ENCODE peak calls at places on chromosome 14, in five cellular contexts. Q, K, I, O and B are unnamed samples. For H3K36me3 and H3K4me1, the result is how much of the 10 kb centered on the place peaks cover.

GRCh38 chr14:76919811-76920571 is 93.8 kb downstream of the LRRC74A start:
- DNase-seq in Q (peak), K (peak), I (no peak), O (peak), B (no peak)

GRCh38 chr14:93759781-93760307 is 28.4 kb downstream of the PRIMA1 start:
- DNase-seq in Q (no peak), K (peak), I (no peak), O (peak), B (no peak)

GRCh38 chr14:77067632-77068514 is 30.2 kb upstream of the CIPC start:
- DNase-seq in Q (peak), K (peak), I (peak), O (peak), B (peak)

GRCh38 chr14:24310666-24311604 is at the start of gene LTB4R:
- DNase-seq in Q (no peak), K (peak), I (peak), O (peak), B (peak)

GRCh38 chr14:61553730-61554641 is 141.3 kb upstream of the HIF1A start:
- DNase-seq in Q (no peak), K (no peak), I (no peak), O (no peak), B (no peak)

GRCh38 chr14:92846162-92846897 is 52.2 kb downstream of the GOLGA5 start:
- DNase-seq in Q (no peak), K (no peak), I (no peak), O (no peak), B (no peak)

GRCh38 chr14:21093769-21094681 is 4.4 kb downstream of the ZNF219 start:
- DNase-seq in Q (no peak), K (no peak), I (no peak), O (no peak), B (no peak)

GRCh38 chr14:101474563-101475467 is 86.5 kb upstream of the DIO3 start:
- DNase-seq in Q (no peak), K (peak), I (peak), O (no peak), B (no peak)

GRCh38 chr14:78933948-78934524 is 763.9 kb downstream of the NRXN3 start:
- DNase-seq in Q (no peak), K (no peak), I (no peak), O (no peak), B (no peak)

GRCh38 chr14:93944348-93945069 is 17.4 kb downstream of the FAM181A start:
- DNase-seq in Q (no peak), K (no peak), I (no peak), O (peak), B (no peak)

GRCh38 chr14:92613008-92613658 is 99.6 kb downstream of the RIN3 start:
- DNase-seq in Q (peak), K (peak), I (no peak), O (no peak), B (peak)

GRCh38 chr14:61482348-61483206 is 161.2 kb downstream of the PRKCH start:
- DNase-seq in Q (no peak), K (no peak), I (no peak), O (no peak), B (no peak)

GRCh38 chr14:93832076-93832475 is 43.8 kb upstream of the PRIMA1 start:
- DNase-seq in Q (no peak), K (no peak), I (no peak), O (no peak), B (no peak)

GRCh38 chr14:75751291-75751690 is 90.2 kb downstream of the TTLL5 start:
- DNase-seq in Q (no peak), K (no peak), I (no peak), O (no peak), B (no peak)

DNA sequence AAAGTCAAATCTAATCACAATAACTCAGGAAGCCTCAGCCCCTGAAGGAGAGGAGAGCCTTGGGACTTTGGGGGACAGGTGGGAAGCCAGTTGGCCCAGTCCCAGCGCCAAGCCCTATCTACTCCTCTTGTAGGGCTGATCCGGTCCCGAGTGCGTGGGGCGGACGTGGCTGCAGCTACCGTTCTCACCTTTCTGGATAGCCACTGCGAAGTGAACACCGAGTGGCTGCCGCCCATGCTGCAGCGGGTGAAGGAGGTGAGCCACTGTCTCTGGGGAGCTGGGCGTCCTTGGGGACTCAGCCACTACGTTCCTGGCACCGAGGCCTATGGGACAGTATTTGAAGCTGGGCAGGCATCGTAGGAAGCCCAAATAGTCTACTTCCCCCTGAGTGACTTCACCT is 68.4 kb downstream of the GALNT16 start:
- DNase-seq in Q (no peak), K (no peak), I (peak), O (no peak), B (no peak)
- H3K36me3 ChIP-seq in Q (under half), K (under half), I (under half), O (under half), B (under half)

DNA sequence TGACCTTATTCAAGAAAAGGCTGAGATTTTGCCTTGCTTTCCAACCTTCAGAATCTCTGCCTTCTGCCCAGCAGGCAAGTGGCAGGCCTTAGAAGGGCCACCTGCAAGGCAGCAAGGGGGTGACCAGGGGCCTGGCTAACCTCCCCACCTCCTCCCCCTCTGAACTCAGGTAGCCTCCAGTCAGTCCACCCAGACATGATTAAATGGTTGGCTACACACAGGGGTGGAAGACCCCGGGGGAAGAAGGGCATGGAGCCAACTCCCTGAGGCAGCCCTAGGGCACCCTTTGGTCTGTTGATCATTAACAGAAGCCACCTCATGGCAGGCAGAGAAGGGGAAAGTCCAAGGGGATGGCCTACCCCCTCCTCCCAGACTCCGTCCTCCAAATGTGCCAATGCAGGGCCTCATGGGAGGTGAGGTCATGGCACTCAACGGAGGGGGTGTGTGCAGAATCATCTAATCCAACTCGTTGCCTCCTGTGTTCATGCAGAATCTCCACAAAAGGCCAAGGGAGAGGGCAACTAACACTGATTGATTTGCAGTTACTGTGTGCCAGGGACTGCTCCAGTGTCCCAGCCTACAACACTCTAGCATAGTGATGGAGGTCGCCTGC is 8.5 kb downstream of the ZFP36L1 start:
- DNase-seq in Q (no peak), K (peak), I (peak), O (peak), B (no peak)
- H3K4me1 ChIP-seq in Q (under half), K (half or more), I (half or more), O (under half), B (half or more)

DNA sequence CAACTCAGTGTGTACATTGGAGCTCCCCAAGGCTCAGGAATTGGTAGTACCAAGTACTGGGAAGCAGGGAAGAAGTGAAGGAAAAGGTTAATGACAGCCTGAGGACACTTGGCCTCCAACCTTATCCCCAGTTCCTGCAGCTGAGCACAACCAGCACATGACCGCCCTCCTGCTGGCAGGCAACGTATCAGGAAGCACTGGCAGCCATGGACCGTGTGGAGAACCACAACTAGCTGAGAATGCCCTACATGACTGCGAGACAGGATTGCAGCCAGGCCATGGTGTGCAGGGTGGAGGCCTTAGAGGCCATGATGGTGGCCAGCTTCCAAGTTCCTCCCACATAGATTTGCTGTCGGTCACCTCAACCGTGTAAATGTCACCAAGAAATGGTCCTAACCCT is 26.8 kb downstream of the PYGL start:
- DNase-seq in Q (no peak), K (no peak), I (no peak), O (no peak), B (no peak)
- H3K36me3 ChIP-seq in Q (under half), K (under half), I (under half), O (half or more), B (under half)

GRCh38 chr14:104642540-104642868 is 37.9 kb upstream of the TMEM179 start:
- DNase-seq in Q (no peak), K (no peak), I (no peak), O (no peak), B (no peak)

GRCh38 chr14:104644236-104644635 is 39.7 kb upstream of the TMEM179 start:
- DNase-seq in Q (no peak), K (no peak), I (no peak), O (no peak), B (no peak)

GRCh38 chr14:104641753-104642539 is 37.4 kb upstream of the TMEM179 start:
- DNase-seq in Q (no peak), K (no peak), I (no peak), O (no peak), B (no peak)

GRCh38 chr14:104644656-104645055 is 40.1 kb upstream of the TMEM179 start:
- DNase-seq in Q (no peak), K (no peak), I (no peak), O (no peak), B (no peak)

DNA sequence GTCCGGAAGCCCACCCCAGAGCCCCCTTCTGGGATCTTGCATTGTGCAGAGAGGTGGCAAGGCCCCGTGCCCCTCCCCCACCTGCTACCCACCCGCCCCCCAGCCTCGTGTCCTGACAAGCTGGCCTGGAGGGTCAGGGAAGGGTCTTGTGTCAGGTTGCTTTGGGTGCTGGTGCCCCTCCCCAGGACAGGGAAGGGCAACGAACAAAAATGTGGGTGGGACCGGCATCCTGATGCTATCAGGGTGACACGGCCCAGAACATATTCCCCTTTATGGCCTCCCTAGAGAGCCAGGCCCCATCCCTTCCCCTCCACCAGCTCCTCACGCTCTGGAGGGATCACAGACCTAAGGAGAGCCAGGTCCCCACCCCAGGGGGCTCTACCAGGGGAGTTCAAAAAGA is 38.7 kb upstream of the TMEM179 start:
- DNase-seq in Q (no peak), K (no peak), I (no peak), O (no peak), B (no peak)
- H3K4me1 ChIP-seq in Q (under half), K (under half), I (under half), O (under half), B (under half)

GRCh38 chr14:96829791-96830190 is 32.6 kb downstream of the VRK1 start:
- DNase-seq in Q (no peak), K (no peak), I (no peak), O (no peak), B (no peak)
- H3K36me3 ChIP-seq in Q (under half), K (under half), I (under half), O (under half), B (under half)

GRCh38 chr14:68146812-68147211 is 327.2 kb downstream of the RAD51B start:
- DNase-seq in Q (no peak), K (no peak), I (no peak), O (no peak), B (no peak)
- H3K4me1 ChIP-seq in Q (under half), K (under half), I (under half), O (under half), B (under half)

DNA sequence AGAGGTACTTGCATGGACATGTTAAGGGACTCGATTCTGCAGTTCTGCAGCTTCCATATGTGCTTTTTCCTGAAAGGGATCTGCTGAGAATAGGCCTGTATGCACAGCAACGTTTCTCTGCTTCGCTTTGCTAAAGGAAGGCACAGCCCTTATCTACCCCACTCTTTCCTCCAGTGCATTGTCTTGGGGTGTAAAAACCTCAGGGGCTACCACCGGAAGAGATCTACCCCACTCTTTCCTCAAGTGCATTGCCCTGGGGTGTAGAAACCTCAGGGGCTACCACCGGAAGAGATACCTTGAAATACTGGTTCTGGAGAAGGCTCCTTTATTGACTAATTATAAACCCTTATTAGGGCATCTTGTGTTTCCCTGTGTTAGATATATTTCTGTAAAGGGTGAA is 52.9 kb downstream of the SEL1L start:
- DNase-seq in Q (no peak), K (no peak), I (no peak), O (no peak), B (no peak)
- H3K36me3 ChIP-seq in Q (half or more), K (under half), I (half or more), O (half or more), B (under half)

GRCh38 chr14:54226558-54226957 is 170.2 kb upstream of the CDKN3 start:
- DNase-seq in Q (no peak), K (no peak), I (no peak), O (no peak), B (no peak)

GRCh38 chr14:54225457-54225856 is 171.3 kb upstream of the CDKN3 start:
- DNase-seq in Q (no peak), K (no peak), I (no peak), O (no peak), B (no peak)

GRCh38 chr14:54226103-54226502 is 170.7 kb upstream of the CDKN3 start:
- DNase-seq in Q (no peak), K (no peak), I (no peak), O (no peak), B (no peak)

GRCh38 chr14:54229136-54229535 is 167.7 kb upstream of the CDKN3 start:
- DNase-seq in Q (no peak), K (no peak), I (no peak), O (no peak), B (no peak)

DNA sequence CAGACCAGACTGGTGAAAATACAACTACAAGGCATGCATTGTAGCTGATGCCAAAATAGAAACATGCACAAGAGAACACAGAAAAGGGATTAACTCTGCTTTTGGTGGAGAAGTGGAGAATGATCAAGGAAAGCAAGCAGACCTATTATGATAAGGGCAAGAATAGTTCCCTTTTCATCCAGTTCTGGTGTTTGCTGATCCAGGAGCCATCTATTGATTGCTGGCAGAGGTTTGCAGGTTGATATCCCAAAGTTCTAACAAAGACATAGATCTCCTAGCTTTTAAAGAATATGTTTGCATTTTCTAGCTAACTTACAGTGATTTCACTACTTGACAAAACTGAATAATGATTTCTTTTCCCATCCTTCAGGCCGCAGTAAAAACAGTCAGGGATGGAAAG is 166.2 kb upstream of the CDKN3 start:
- DNase-seq in Q (no peak), K (no peak), I (no peak), O (no peak), B (no peak)
- H3K4me1 ChIP-seq in Q (under half), K (under half), I (under half), O (under half), B (under half)